ENCODE peak calls at places on chromosomes 11 and 22, in nine cellular contexts. L, K, A, D, W, B, M, O and H are unnamed samples.

GRCh38 chr11:64934765-64935633 is 694 bp downstream of the GPHA2 start:
- DNase-seq in L (no peak), K (no peak), A (no peak), D (no peak), W (no peak), B (no peak), M (no peak), O (no peak), H (peak; percentile 75)

GRCh38 chr22:46272196-46272595 is 4.4 kb downstream of the TTC38 start:
- DNase-seq in L (no peak), K (no peak), A (no peak), D (no peak), W (no peak), B (no peak), M (no peak), O (no peak), H (no peak)

GRCh38 chr11:69211540-69212120 is 55.9 kb downstream of the SMIM38 start:
- DNase-seq in L (no peak), K (no peak), A (no peak), D (no peak), W (no peak), B (no peak), M (no peak), O (no peak), H (no peak)

GRCh38 chr11:65646921-65647701 is 9.2 kb downstream of the SIPA1 start:
- DNase-seq in L (no peak), K (no peak), A (no peak), D (no peak), W (peak; percentile 57), B (no peak), M (no peak), O (peak; percentile 24), H (peak; percentile 90)

GRCh38 chr11:131674051-131674755 is 303.8 kb downstream of the NTM start:
- DNase-seq in L (peak; percentile 38), K (peak; percentile 75), A (no peak), D (peak; percentile 64), W (peak; percentile 71), B (peak; percentile 22), M (peak; percentile 27), O (peak; percentile 78), H (no peak)

GRCh38 chr22:17213976-17214375 is 5.3 kb downstream of the ADA2 start:
- DNase-seq in L (peak; percentile 37), K (peak; percentile 66), A (peak; percentile 67), D (no peak), W (peak; percentile 34), B (no peak), M (no peak), O (peak; percentile 55), H (no peak)

GRCh38 chr11:131886201-131886600 is 515.8 kb downstream of the NTM start:
- DNase-seq in L (no peak), K (no peak), A (no peak), D (no peak), W (no peak), B (no peak), M (no peak), O (no peak), H (no peak)

GRCh38 chr22:50691521-50691920 is 18.9 kb downstream of the SHANK3 start:
- DNase-seq in L (peak; percentile 47), K (no peak), A (peak; percentile 45), D (no peak), W (peak; percentile 62), B (no peak), M (no peak), O (peak; percentile 71), H (no peak)

GRCh38 chr11:125165664-125166346 is 1.3 kb downstream of the PKNOX2 start:
- DNase-seq in L (no peak), K (no peak), A (no peak), D (no peak), W (peak; percentile 61), B (no peak), M (no peak), O (peak; percentile 40), H (no peak)

GRCh38 chr22:22380098-22381030 is 128.2 kb downstream of the ZNF280B start:
- DNase-seq in L (peak; percentile 15), K (peak; percentile 74), A (no peak), D (no peak), W (peak; percentile 53), B (no peak), M (no peak), O (no peak), H (no peak)

GRCh38 chr11:133506023-133506422 is 26.3 kb downstream of the OPCML start:
- DNase-seq in L (no peak), K (no peak), A (no peak), D (no peak), W (peak; percentile 48), B (no peak), M (peak; percentile 7), O (no peak), H (no peak)

GRCh38 chr11:43868852-43869567 is 11.6 kb upstream of the ALKBH3 start:
- DNase-seq in L (peak; percentile 33), K (no peak), A (peak; percentile 9), D (peak; percentile 42), W (no peak), B (peak; percentile 26), M (peak; percentile 26), O (peak; percentile 92), H (no peak)

GRCh38 chr11:60164550-60165075 is 18.3 kb downstream of the MS4A6A start:
- DNase-seq in L (no peak), K (no peak), A (no peak), D (no peak), W (no peak), B (no peak), M (no peak), O (no peak), H (no peak)

GRCh38 chr11:34837246-34837856 is 78.8 kb downstream of the APIP start:
- DNase-seq in L (no peak), K (no peak), A (no peak), D (no peak), W (no peak), B (no peak), M (no peak), O (no peak), H (no peak)

GRCh38 chr22:20744456-20744855 is 29.5 kb upstream of the SERPIND1 start:
- DNase-seq in L (no peak), K (no peak), A (no peak), D (no peak), W (no peak), B (no peak), M (no peak), O (no peak), H (no peak)

GRCh38 chr11:35524780-35525179 is 636 bp downstream of the PAMR1 start:
- DNase-seq in L (no peak), K (no peak), A (no peak), D (no peak), W (no peak), B (no peak), M (no peak), O (peak; percentile 46), H (no peak)

GRCh38 chr11:85029964-85030363 is 597.2 kb downstream of the DLG2 start:
- DNase-seq in L (no peak), K (no peak), A (no peak), D (no peak), W (no peak), B (no peak), M (no peak), O (no peak), H (no peak)

GRCh38 chr11:2301631-2302272 is at the start of the genes C11orf21 and TSPAN32:
- DNase-seq in L (no peak), K (no peak), A (peak; percentile 66), D (no peak), W (no peak), B (no peak), M (peak; percentile 58), O (peak; percentile 32), H (no peak)

GRCh38 chr11:44986315-44986714 is 35.6 kb upstream of the TP53I11 start:
- DNase-seq in L (no peak), K (no peak), A (no peak), D (no peak), W (no peak), B (no peak), M (no peak), O (no peak), H (no peak)

GRCh38 chr22:43343262-43343988 is at the start of gene SCUBE1:
- DNase-seq in L (peak; percentile 2), K (peak; percentile 93), A (peak; percentile 9), D (no peak), W (peak; percentile 95), B (peak; percentile 71), M (peak; percentile 20), O (peak; percentile 20), H (no peak)

GRCh38 chr22:45023431-45023830 is 13.6 kb upstream of the PHF21B start:
- DNase-seq in L (no peak), K (no peak), A (no peak), D (no peak), W (no peak), B (no peak), M (no peak), O (no peak), H (no peak)

GRCh38 chr11:121067453-121067852 is 33.6 kb upstream of the TECTA start:
- DNase-seq in L (no peak), K (no peak), A (no peak), D (no peak), W (no peak), B (no peak), M (no peak), O (no peak), H (no peak)

GRCh38 chr11:95398437-95399112 is 167.6 kb upstream of the SESN3 start:
- DNase-seq in L (no peak), K (no peak), A (no peak), D (no peak), W (no peak), B (no peak), M (no peak), O (peak; percentile 6), H (no peak)

GRCh38 chr11:26841818-26842457 is 120.1 kb upstream of the SLC5A12 start:
- DNase-seq in L (no peak), K (no peak), A (no peak), D (peak; percentile 73), W (no peak), B (no peak), M (no peak), O (peak; percentile 80), H (no peak)

GRCh38 chr22:17988800-17989513 is 35.4 kb downstream of the MICAL3 start:
- DNase-seq in L (no peak), K (no peak), A (no peak), D (no peak), W (no peak), B (no peak), M (no peak), O (no peak), H (no peak)

GRCh38 chr11:100739636-100740035 is 52.5 kb downstream of the ARHGAP42 start:
- DNase-seq in L (peak; percentile 7), K (no peak), A (no peak), D (peak; percentile 53), W (peak; percentile 36), B (no peak), M (no peak), O (peak; percentile 93), H (no peak)

GRCh38 chr22:38706101-38706884 is 549 bp downstream of the GTPBP1 start:
- DNase-seq in L (peak; percentile 32), K (peak; percentile 39), A (peak; percentile 22), D (no peak), W (peak; percentile 64), B (no peak), M (no peak), O (peak; percentile 36), H (no peak)

GRCh38 chr22:47446821-47447810 is 684.7 kb downstream of the TBC1D22A start:
- DNase-seq in L (no peak), K (no peak), A (no peak), D (no peak), W (no peak), B (no peak), M (no peak), O (no peak), H (peak; percentile 19)